ENCODE peak calls at places on chromosome 18, in four cellular contexts. J is RWPE2, O is B cell, H is lower lobe of right lung. P is an unnamed sample.

GRCh38 chr18:65946777-65947176 is 196.0 kb downstream of the CDH7 start:
- DNase-seq in J (no peak), O (no peak), H (no peak), P (no peak)

GRCh38 chr18:74353169-74353775 is 37.6 kb downstream of the C18orf63 start:
- DNase-seq in J (no peak), O (no peak), H (no peak), P (no peak)

GRCh38 chr18:62262050-62262449 is 63.1 kb upstream of the TNFRSF11A start:
- DNase-seq in J (no peak), O (no peak), H (no peak), P (no peak)

GRCh38 chr18:58723810-58724602 is 52.7 kb downstream of the MALT1 start:
- DNase-seq in J (no peak), O (no peak), H (no peak), P (no peak)

GRCh38 chr18:76674596-76674995 is 147.8 kb upstream of the ZNF236 start:
- DNase-seq in J (no peak), O (no peak), H (no peak), P (no peak)

GRCh38 chr18:50444539-50444938 is 69.7 kb downstream of the SKA1 start:
- DNase-seq in J (no peak), O (no peak), H (no peak), P (no peak)

GRCh38 chr18:59385191-59385590 is 26.1 kb upstream of the LMAN1 start:
- DNase-seq in J (no peak), O (no peak), H (no peak), P (no peak)

GRCh38 chr18:70158992-70159717 is 46.3 kb downstream of the RTTN start:
- DNase-seq in J (no peak), O (no peak), H (no peak), P (no peak)

GRCh38 chr18:23337599-23338444 is 115.3 kb upstream of the RIOK3 start:
- DNase-seq in J (no peak), O (no peak), H (no peak), P (no peak)

GRCh38 chr18:33579147-33579867 is 1.3 kb downstream of the ASXL3 start:
- DNase-seq in J (no peak), O (no peak), H (no peak), P (no peak)

GRCh38 chr18:5197032-5197434 is at the start of gene AKAIN1:
- DNase-seq in J (no peak), O (no peak), H (no peak), P (no peak)

GRCh38 chr18:14221689-14222088 is 89.5 kb upstream of the ZNF519 start:
- DNase-seq in J (no peak), O (peak), H (peak), P (no peak)

GRCh38 chr18:35143615-35144596 is 96.9 kb upstream of the ZNF397 start:
- DNase-seq in J (no peak), O (no peak), H (no peak), P (no peak)

GRCh38 chr18:35059280-35059927 is 18.2 kb downstream of the MAPRE2 start:
- DNase-seq in J (no peak), O (no peak), H (no peak), P (no peak)

GRCh38 chr18:65983750-65984149 is 232.9 kb downstream of the CDH7 start:
- DNase-seq in J (no peak), O (no peak), H (no peak), P (no peak)

GRCh38 chr18:46009158-46009866 is 42.2 kb upstream of the EPG5 start:
- DNase-seq in J (no peak), O (no peak), H (no peak), P (no peak)

GRCh38 chr18:66508937-66509336 is 95.0 kb downstream of the CDH19 start:
- DNase-seq in J (no peak), O (no peak), H (no peak), P (no peak)

GRCh38 chr18:24049142-24049541 is 34.6 kb downstream of the TTC39C start:
- DNase-seq in J (no peak), O (no peak), H (no peak), P (no peak)

GRCh38 chr18:2971741-2972552 is 41.0 kb downstream of the LPIN2 start:
- DNase-seq in J (no peak), O (peak), H (peak), P (no peak)

GRCh38 chr18:22467760-22468553 is 50.2 kb upstream of the CTAGE1 start:
- DNase-seq in J (peak), O (no peak), H (no peak), P (no peak)

GRCh38 chr18:63878343-63878742 is 9.2 kb upstream of the SERPINB2 start:
- DNase-seq in J (no peak), O (no peak), H (no peak), P (no peak)

GRCh38 chr18:9741821-9742541 is 33.9 kb downstream of the RAB31 start:
- DNase-seq in J (no peak), O (no peak), H (no peak), P (no peak)

GRCh38 chr18:48419268-48420022 is 10.3 kb upstream of the ZBTB7C start:
- DNase-seq in J (no peak), O (no peak), H (no peak), P (no peak)
- TF ChIP-seq CTCF in J (no peak), O (no peak), H (no peak), P (no peak)

GRCh38 chr18:49247786-49248185 is 212.7 kb downstream of the DYM start:
- DNase-seq in J (no peak), O (no peak), H (no peak), P (no peak)

GRCh38 chr18:49251451-49251850 is 209.0 kb downstream of the DYM start:
- DNase-seq in J (no peak), O (no peak), H (no peak), P (no peak)

GRCh38 chr18:49249523-49249922 is 210.9 kb downstream of the DYM start:
- DNase-seq in J (no peak), O (no peak), H (no peak), P (no peak)

DNA sequence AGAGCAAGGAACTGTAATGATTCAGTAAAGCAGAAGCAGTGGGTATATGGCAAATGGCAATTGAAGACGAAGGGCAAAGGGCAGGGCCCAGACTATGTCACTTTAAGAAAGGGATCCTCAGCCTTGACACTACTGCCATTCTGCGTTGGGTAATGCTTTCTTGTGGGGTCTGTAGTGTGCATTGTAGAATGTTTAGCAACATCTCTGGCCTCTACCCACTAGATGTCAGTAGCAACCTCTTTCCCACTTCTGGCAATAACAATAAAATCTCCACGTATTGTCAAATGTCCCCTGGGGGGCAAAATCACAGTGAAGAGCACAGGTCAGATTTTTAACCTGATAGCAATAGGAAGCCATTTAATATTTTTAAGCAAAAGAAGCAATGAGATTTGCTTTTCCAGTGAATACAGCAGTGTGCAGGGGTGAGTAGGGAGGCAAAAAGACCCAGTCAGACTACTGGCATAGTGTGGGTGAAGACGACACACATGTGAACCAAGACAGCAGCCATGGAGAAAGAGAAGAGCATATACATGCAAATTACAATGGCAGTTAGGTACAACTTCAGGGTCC is 209.5 kb downstream of the DYM start:
- DNase-seq in J (no peak), O (no peak), H (no peak), P (no peak)
- TF ChIP-seq CTCF in J (peak), O (no peak), H (peak), P (peak)

DNA sequence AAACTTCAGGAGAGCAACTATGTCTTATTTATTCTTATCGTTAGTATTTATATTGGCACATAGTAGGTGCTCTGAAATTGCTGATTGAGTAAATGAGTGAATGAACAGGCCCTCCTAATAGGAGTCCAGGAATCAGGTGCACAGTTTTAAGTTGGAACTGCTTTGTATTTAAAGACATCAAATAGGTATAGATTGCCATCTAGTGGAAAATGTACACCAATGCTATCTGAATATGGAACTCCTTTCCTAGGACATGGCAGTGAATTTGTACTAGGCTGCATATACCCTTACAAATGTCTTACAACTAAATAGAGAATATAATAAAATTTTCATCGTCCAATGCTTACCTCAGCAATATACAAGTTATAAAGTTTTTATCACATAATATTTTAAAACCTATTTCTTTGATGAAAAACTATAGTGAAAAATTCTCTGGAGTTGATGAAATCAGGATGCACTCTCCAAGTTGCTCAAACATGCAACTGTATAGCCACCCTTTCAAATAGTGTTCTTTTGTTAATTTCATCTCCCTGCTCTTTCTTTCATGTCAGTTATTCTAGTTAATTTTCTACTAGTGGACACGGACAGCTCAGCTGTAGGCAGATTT is 318.9 kb upstream of the SYT4 start:
- DNase-seq in J (no peak), O (no peak), H (no peak), P (no peak)
- TF ChIP-seq CTCF in J (peak), O (peak), H (peak), P (peak)

DNA sequence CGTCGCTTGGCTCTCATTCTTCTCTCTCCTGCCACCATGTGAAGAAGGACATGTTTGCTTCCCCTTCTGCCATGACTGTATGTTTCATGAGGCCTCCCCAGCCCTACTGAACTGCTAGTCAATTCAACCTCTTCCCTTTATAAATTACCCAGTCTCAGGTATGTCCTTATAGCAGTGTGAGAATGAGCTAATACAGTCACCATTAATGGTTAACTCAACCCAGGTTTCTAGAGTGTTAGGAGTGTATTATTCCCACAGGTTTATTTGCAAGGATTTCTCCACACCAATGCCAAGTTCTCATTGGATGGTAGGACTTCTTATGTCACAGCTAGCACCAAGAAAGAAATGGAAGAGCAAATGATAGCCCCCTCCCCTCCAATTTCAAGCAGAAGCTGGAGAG is 71.9 kb downstream of the DYNAP start:
- DNase-seq in J (no peak), O (no peak), H (no peak), P (no peak)
- TF ChIP-seq CTCF in J (no peak), O (no peak), H (no peak), P (no peak)

GRCh38 chr18:26655614-26656400 is 107.5 kb upstream of the KCTD1 start:
- DNase-seq in J (no peak), O (no peak), H (peak), P (no peak)
- TF ChIP-seq CTCF in J (no peak), O (no peak), H (no peak), P (peak)

GRCh38 chr18:42275138-42275535 is 320.1 kb downstream of the PIK3C3 start:
- DNase-seq in J (no peak), O (no peak), H (no peak), P (no peak)

GRCh38 chr18:42271656-42272355 is 316.8 kb downstream of the PIK3C3 start:
- DNase-seq in J (no peak), O (no peak), H (no peak), P (no peak)

GRCh38 chr18:42275949-42276730 is 321.1 kb downstream of the PIK3C3 start:
- DNase-seq in J (no peak), O (no peak), H (no peak), P (no peak)

GRCh38 chr18:42268793-42269192 is 313.8 kb downstream of the PIK3C3 start:
- DNase-seq in J (no peak), O (no peak), H (no peak), P (no peak)

GRCh38 chr18:42274488-42275137 is 319.6 kb downstream of the PIK3C3 start:
- DNase-seq in J (no peak), O (no peak), H (no peak), P (no peak)
- TF ChIP-seq CTCF in J (peak), O (no peak), H (no peak), P (peak)

GRCh38 chr18:36419913-36420531 is 122.5 kb downstream of the FHOD3 start:
- DNase-seq in J (no peak), O (no peak), H (no peak), P (no peak)
- TF ChIP-seq CTCF in J (peak), O (no peak), H (no peak), P (no peak)

P was measured in chondrocyte.